ENCODE peak calls at places on chromosomes 7 and 10, in four cellular contexts. G, A, X and N are unnamed samples.

GRCh38 chr7:76396039-76396732 is 13.3 kb downstream of the SSC4D start:
- DNase-seq in G (peak; percentile 62), A (no peak), X (no peak), N (no peak)

GRCh38 chr7:89623018-89623672 is 531.1 kb upstream of the STEAP1 start:
- DNase-seq in G (no peak), A (peak; percentile 23), X (peak; percentile 3), N (peak; percentile 61)

GRCh38 chr10:95035343-95036283 is 33.7 kb downstream of the CYP2C8 start:
- DNase-seq in G (no peak), A (no peak), X (no peak), N (no peak)

GRCh38 chr10:77578583-77579227 is 58.9 kb downstream of the KCNMA1 start:
- DNase-seq in G (no peak), A (no peak), X (no peak), N (no peak)

GRCh38 chr7:135976312-135977019 is 693 bp downstream of the MTPN start:
- DNase-seq in G (peak; percentile 33), A (peak; percentile 3), X (no peak), N (no peak)

GRCh38 chr10:110176122-110176521 is 31.3 kb upstream of the MXI1 start:
- DNase-seq in G (no peak), A (no peak), X (no peak), N (no peak)

GRCh38 chr10:92222603-92223275 is 68.1 kb downstream of the CPEB3 start:
- DNase-seq in G (no peak), A (peak; percentile 64), X (no peak), N (no peak)

GRCh38 chr7:40369641-40370277 is 235.0 kb downstream of the SUGCT start:
- DNase-seq in G (no peak), A (no peak), X (no peak), N (no peak)

GRCh38 chr7:7779888-7780287 is 61.5 kb upstream of the RPA3 start:
- DNase-seq in G (no peak), A (no peak), X (no peak), N (peak; percentile 59)

GRCh38 chr7:34108150-34108549 is 202.8 kb downstream of the BMPER start:
- DNase-seq in G (no peak), A (no peak), X (no peak), N (peak; percentile 50)

GRCh38 chr10:90787906-90788491 is 69.8 kb downstream of the HTR7 start:
- DNase-seq in G (peak; percentile 50), A (peak; percentile 27), X (no peak), N (peak; percentile 36)

GRCh38 chr7:71679480-71679879 is 547.5 kb downstream of the GALNT17 start:
- DNase-seq in G (no peak), A (no peak), X (no peak), N (no peak)

GRCh38 chr10:11527700-11528255 is 83.7 kb downstream of the USP6NL start:
- DNase-seq in G (no peak), A (no peak), X (no peak), N (no peak)

GRCh38 chr10:52217531-52217930 is 96.5 kb upstream of the DKK1 start:
- DNase-seq in G (no peak), A (no peak), X (no peak), N (no peak)

GRCh38 chr7:45435846-45436245 is 138.3 kb upstream of the ADCY1 start:
- DNase-seq in G (no peak), A (no peak), X (no peak), N (peak; percentile 80)

GRCh38 chr10:12194752-12195271 is 879 bp downstream of the NUDT5 start:
- DNase-seq in G (peak; percentile 13), A (no peak), X (no peak), N (peak; percentile 51)

DNA sequence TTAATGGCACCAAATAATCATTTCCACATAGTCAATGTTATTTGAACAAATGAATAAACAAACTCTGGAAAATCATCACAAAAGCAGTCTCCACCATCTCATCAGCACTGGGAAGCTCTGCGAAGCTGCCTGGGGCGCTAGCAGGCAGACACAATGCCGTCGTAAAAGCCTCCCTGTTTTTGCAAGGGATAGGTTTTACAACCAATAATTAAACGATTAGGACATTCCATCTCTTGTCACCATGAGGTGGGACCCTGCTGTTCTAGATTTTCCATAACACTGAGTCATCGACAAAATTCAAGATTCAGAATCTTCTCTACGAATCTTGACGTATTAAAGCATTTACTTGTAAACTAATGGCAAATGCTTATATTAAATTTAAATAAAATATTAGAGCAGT is 172.8 kb upstream of the AKR1E2 start:
- DNase-seq in G (no peak), A (no peak), X (no peak), N (no peak)
- TF ChIP-seq MAX in G (no peak), A (no peak), X (no peak), N (no peak)

GRCh38 chr7:142301923-142302550 is 44.2 kb upstream of the PRSS58 start:
- DNase-seq in G (no peak), A (peak; percentile 22), X (no peak), N (peak; percentile 71)

GRCh38 chr7:142298631-142299030 is 40.8 kb upstream of the PRSS58 start:
- DNase-seq in G (no peak), A (no peak), X (no peak), N (peak; percentile 18)

GRCh38 chr7:142299226-142299625 is 41.4 kb upstream of the PRSS58 start:
- DNase-seq in G (no peak), A (no peak), X (no peak), N (no peak)

GRCh38 chr7:142301299-142301698 is 43.4 kb upstream of the PRSS58 start:
- DNase-seq in G (no peak), A (no peak), X (no peak), N (peak; percentile 84)

DNA sequence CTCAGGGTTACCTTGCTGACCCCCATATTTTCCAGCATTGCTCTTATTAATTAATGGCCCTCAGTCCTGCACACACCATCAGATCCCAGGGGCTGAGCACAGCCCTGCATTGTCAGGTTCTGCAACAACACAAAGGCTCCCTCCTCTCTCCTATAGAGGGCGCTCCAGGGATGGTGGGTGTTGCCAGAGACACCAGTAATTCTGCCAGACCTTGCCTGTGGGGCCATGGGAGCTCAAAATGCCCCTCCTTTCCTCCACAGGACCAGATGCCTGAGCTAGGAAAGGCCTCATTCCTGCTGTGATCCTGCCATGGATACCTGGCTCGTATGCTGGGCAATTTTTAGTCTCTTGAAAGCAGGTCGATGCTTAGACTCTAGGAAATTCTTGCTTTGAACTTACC is 42.8 kb upstream of the PRSS58 start:
- DNase-seq in G (peak; percentile 87), A (peak; percentile 28), X (no peak), N (peak; percentile 68)
- TF ChIP-seq CTCF in G (peak; percentile 83), A (peak; percentile 73), X (peak; percentile 22), N (peak; percentile 82)

GRCh38 chr7:4882742-4883351 is 669 bp downstream of the RADIL start:
- DNase-seq in G (no peak), A (no peak), X (no peak), N (no peak)
- TF ChIP-seq MAX in G (no peak), A (no peak), X (no peak), N (no peak)

GRCh38 chr7:42096681-42097637 is 140.1 kb downstream of the GLI3 start:
- DNase-seq in G (no peak), A (no peak), X (no peak), N (peak; percentile 59)

GRCh38 chr7:42095791-42096190 is 141.2 kb downstream of the GLI3 start:
- DNase-seq in G (no peak), A (no peak), X (no peak), N (peak; percentile 88)

GRCh38 chr7:42096262-42096661 is 140.7 kb downstream of the GLI3 start:
- DNase-seq in G (no peak), A (no peak), X (no peak), N (peak; percentile 20)

GRCh38 chr7:42099076-42099836 is 137.8 kb downstream of the GLI3 start:
- DNase-seq in G (no peak), A (no peak), X (no peak), N (no peak)

GRCh38 chr7:42097756-42098155 is 139.3 kb downstream of the GLI3 start:
- DNase-seq in G (no peak), A (no peak), X (no peak), N (peak; percentile 89)
- TF ChIP-seq CTCF in G (no peak), A (peak; percentile 14), X (no peak), N (peak; percentile 33)

DNA sequence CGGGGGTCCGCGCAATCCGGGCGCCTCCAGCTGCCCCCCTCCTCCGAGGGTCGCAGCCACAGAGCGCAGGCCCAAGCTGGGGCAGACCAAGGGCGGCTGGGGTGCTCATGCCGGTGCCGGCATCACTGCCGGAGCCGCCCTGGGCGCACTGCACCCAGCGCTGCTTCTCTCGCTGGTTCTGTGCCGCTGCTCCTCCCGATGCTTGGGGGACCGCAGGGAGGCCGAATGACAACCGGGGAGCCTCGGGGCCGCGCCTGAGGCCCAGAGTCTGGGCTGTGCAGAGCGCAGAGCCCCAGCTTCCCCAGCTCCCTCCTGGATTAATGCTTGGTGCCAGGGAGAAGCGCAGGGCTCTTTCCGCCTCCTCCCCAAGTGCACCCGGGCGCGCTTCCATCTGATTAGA is 19.7 kb upstream of the PTF1A start:
- DNase-seq in G (peak; percentile 24), A (no peak), X (no peak), N (no peak)
- TF ChIP-seq MAX in G (no peak), A (no peak), X (no peak), N (no peak)

DNA sequence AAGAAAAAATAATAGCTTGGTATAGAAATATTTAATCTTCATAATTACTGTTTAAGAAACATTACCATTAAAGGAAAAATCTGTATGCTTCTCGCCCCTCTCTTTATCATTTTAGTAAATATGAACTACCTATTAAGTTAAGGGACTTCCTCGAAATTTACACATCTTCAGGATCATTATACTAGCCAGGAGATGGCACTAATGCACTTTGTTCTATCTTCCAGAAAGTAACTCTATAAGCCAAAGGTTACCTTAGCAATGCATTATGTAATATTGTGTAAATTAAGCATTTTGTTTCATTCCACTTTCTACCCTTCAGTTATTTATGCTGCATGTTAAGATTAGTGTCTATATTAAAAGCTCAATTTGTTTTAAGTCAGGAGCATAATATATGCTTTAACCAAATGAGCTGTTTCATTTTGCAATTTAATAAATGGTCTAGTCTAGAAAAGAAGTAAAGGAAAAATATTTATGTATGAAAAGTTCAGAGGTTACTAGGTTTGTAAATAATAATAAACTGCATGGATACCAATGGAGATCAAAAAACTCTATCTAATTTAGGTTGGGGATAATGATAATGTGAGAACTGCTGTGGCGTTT is 128.4 kb downstream of the ANKRD7 start:
- DNase-seq in G (no peak), A (peak; percentile 52), X (no peak), N (peak; percentile 87)
- TF ChIP-seq CTCF in G (no peak), A (peak; percentile 60), X (no peak), N (peak; percentile 30)

DNA sequence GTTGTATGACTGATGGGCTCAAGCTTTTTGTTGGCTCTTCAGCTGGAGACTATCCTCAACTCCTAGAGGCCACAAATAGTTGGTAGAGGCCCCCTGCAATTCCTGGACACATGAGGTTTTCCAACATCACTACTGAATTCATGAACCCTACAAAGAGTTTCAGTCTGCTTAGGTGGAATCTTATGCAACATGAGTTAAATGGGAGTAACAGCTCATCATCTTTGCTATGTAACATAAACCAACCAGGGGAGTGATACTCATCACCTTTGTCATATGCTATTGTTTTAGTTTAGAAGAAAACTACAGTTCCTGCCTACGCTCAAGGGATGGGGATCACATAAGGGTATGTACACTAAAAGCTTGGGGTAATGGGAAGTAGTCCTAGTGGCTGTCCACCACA is 729.4 kb downstream of the SORCS1 start:
- DNase-seq in G (no peak), A (no peak), X (no peak), N (no peak)
- TF ChIP-seq MAX in G (no peak), A (no peak), X (no peak), N (no peak)